ENCODE peak calls at places on chromosomes 13 and 19, in six cellular contexts. J is NCI-H2081; O is GM13977; A is NB4; Z is anterior cingulate cortex; D is CD8-positive, alpha-beta T cell. K is an unnamed sample.

GRCh38 chr13:98327326-98328314 is 150.6 kb upstream of the RNF113B start:
- DNase-seq in J (no peak), O (no peak), A (no peak), Z (no peak), D (no peak), K (no peak)

GRCh38 chr19:38862321-38863059 is 12.7 kb upstream of the HNRNPL start:
- DNase-seq in J (peak), O (no peak), A (no peak), Z (no peak), D (no peak), K (no peak)

GRCh38 chr19:18278521-18279265 is 2.7 kb downstream of the JUND start:
- DNase-seq in J (no peak), O (no peak), A (peak), Z (no peak), D (no peak), K (no peak)

GRCh38 chr19:29266001-29266400 is 53.0 kb upstream of the UQCRFS1 start:
- DNase-seq in J (no peak), O (no peak), A (no peak), Z (no peak), D (no peak), K (no peak)

GRCh38 chr19:34454685-34455084 is 26.5 kb downstream of the UBA2 start:
- DNase-seq in J (no peak), O (no peak), A (no peak), Z (no peak), D (no peak), K (no peak)

GRCh38 chr13:33845572-33846305 is 27.8 kb downstream of the RFC3 start:
- DNase-seq in J (no peak), O (no peak), A (no peak), Z (no peak), D (no peak), K (no peak)

GRCh38 chr19:11780431-11781020 is 13.7 kb downstream of the ZNF441 start:
- DNase-seq in J (no peak), O (no peak), A (no peak), Z (no peak), D (no peak), K (no peak)

GRCh38 chr19:27767234-27767633 is 1445.7 kb downstream of the UQCRFS1 start:
- DNase-seq in J (no peak), O (no peak), A (no peak), Z (no peak), D (no peak), K (no peak)

GRCh38 chr13:106568225-106569003 is 477 bp upstream of the ARGLU1 start:
- DNase-seq in J (peak), O (peak), A (peak), Z (no peak), D (no peak), K (no peak)

GRCh38 chr13:44125943-44126469 is 246.3 kb downstream of the LACC1 start:
- DNase-seq in J (no peak), O (no peak), A (no peak), Z (no peak), D (no peak), K (no peak)

GRCh38 chr19:51018745-51019543 is 565 bp downstream of the KLK10 start:
- DNase-seq in J (no peak), O (no peak), A (peak), Z (no peak), D (no peak), K (no peak)

GRCh38 chr19:43532571-43532961 is 422 bp upstream of the ZNF575 start:
- DNase-seq in J (no peak), O (peak), A (no peak), Z (no peak), D (peak), K (peak)

GRCh38 chr19:18895038-18895827 is 725 bp downstream of the CERS1 start:
- DNase-seq in J (no peak), O (peak), A (peak), Z (peak), D (no peak), K (peak)

GRCh38 chr13:44230736-44231135 is 142.9 kb upstream of the SERP2 start:
- DNase-seq in J (no peak), O (no peak), A (no peak), Z (no peak), D (no peak), K (no peak)

GRCh38 chr19:43576479-43576878 is 878 bp downstream of the PINLYP start:
- DNase-seq in J (no peak), O (no peak), A (no peak), Z (no peak), D (no peak), K (no peak)

GRCh38 chr19:16514383-16515019 is 18.3 kb downstream of the C19orf44 start:
- DNase-seq in J (no peak), O (no peak), A (no peak), Z (no peak), D (no peak), K (no peak)

GRCh38 chr19:35211545-35212230 is 16.9 kb downstream of the FAM187B start:
- DNase-seq in J (no peak), O (no peak), A (peak), Z (no peak), D (peak), K (no peak)